ENCODE peak calls at places on chromosomes 12 and 14, in four cellular contexts. Z, Q, R and M are unnamed samples. For H3K9me3, the result is how much of the 10 kb centered on the place peaks cover.

GRCh38 chr12:6089041-6089823 is 35.2 kb downstream of the VWF start:
- DNase-seq in Z (peak), Q (no peak), R (no peak), M (no peak)

GRCh38 chr12:111396726-111397445 is 8.8 kb upstream of the SH2B3 start:
- DNase-seq in Z (peak), Q (peak), R (peak), M (peak)

GRCh38 chr14:104230946-104231345 is 92.6 kb downstream of the KIF26A start:
- DNase-seq in Z (no peak), Q (no peak), R (no peak), M (no peak)

GRCh38 chr12:13668880-13669279 is 312.5 kb downstream of the GRIN2B start:
- DNase-seq in Z (no peak), Q (no peak), R (no peak), M (no peak)

GRCh38 chr12:101050631-101051030 is 159.4 kb downstream of the SLC5A8 start:
- DNase-seq in Z (no peak), Q (no peak), R (no peak), M (no peak)

GRCh38 chr14:58297412-58297761 is 968 bp upstream of the ARID4A start:
- DNase-seq in Z (no peak), Q (no peak), R (no peak), M (peak)

GRCh38 chr12:42130670-42131402 is 13.8 kb downstream of the GXYLT1 start:
- DNase-seq in Z (peak), Q (no peak), R (no peak), M (no peak)

GRCh38 chr14:72518809-72519377 is 375.0 kb downstream of the DPF3 start:
- DNase-seq in Z (no peak), Q (no peak), R (peak), M (peak)

GRCh38 chr14:24868389-24868788 is 181.6 kb downstream of the STXBP6 start:
- DNase-seq in Z (no peak), Q (no peak), R (no peak), M (no peak)

GRCh38 chr12:117622087-117622486 is 260.7 kb upstream of the NOS1 start:
- DNase-seq in Z (no peak), Q (no peak), R (no peak), M (no peak)

DNA sequence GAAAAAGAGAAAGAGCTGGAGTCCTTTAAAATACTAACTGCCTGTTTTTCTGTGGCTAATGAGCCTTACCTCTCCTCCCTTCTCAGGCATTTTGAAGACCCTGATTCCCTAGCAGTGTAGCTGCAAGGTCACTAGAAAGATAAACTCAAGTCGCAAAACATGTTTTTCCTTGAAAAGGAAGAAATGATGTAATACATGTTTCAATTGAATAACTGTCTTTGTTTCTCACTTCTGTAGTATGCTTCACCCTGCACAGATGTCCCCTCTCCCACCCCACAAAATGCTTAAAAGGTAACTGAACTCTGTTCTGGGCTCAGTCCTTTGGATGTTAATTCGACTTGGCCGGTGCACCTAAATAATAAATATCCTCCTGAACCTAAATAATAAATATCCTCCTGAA is 1350.3 kb downstream of the TMEM121 start:
- DNase-seq in Z (no peak), Q (no peak), R (no peak), M (no peak)
- H3K27ac ChIP-seq in Z (no peak), Q (no peak), R (no peak), M (no peak)

GRCh38 chr12:58443273-58443980 is 476.9 kb downstream of the LRIG3 start:
- DNase-seq in Z (no peak), Q (peak), R (no peak), M (no peak)
- TF ChIP-seq CTCF in Z (no peak), Q (peak), R (peak), M (no peak)

DNA sequence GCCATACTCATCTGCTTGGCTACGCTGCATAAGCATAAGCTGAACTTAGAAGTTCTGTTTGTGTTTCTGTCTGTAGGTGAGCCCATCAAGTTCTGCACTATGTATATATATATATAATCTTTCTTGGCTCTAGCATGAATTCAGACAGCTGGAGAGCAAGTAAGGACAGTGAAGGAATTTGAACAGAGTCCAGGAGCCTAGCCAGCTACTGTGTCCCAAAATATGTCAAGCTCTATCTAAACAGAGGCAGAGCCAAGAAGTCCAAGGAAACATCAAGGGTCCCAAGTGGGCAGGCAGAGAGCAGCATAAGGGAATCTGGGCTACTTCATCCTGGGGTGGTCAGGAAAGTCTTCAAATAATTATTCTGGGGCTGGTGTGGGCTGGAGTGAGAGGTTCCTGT is 118.5 kb upstream of the NPAS3 start:
- DNase-seq in Z (no peak), Q (no peak), R (no peak), M (no peak)
- H3K9me3 ChIP-seq in Z (under half), Q (under half), R (under half), M (under half)

GRCh38 chr14:80609055-80609454 is 332.5 kb downstream of the CEP128 start:
- DNase-seq in Z (no peak), Q (no peak), R (no peak), M (no peak)

GRCh38 chr14:80608563-80608962 is 333.0 kb downstream of the CEP128 start:
- DNase-seq in Z (no peak), Q (no peak), R (no peak), M (no peak)

GRCh38 chr14:80605536-80605935 is 336.0 kb downstream of the CEP128 start:
- DNase-seq in Z (no peak), Q (no peak), R (no peak), M (no peak)

GRCh38 chr14:80607430-80608200 is 333.9 kb downstream of the CEP128 start:
- DNase-seq in Z (no peak), Q (no peak), R (no peak), M (no peak)

DNA sequence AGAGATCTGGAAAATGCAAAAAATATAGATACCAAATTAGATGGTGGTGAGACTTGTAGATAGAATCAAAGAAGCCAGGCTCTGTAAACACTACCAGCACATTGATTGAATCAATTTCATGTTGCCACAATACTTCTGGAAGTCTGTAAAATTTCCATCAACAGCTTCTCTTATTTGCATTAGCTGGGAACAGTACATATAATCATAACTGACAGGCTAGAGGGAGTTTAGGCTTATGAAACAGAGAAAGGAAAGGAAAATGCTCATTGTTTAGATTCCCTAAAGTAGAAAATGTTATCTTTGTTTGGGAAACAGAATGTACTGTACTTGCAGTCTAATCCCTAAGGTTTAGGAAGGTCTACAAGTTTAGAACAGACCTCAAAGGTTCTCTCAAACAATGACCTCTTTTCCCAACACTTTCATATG is 335.2 kb downstream of the CEP128 start:
- DNase-seq in Z (no peak), Q (no peak), R (no peak), M (no peak)
- H3K27ac ChIP-seq in Z (no peak), Q (no peak), R (no peak), M (no peak)

GRCh38 chr12:57627504-57628279 is 5.3 kb downstream of the B4GALNT1 start:
- DNase-seq in Z (no peak), Q (no peak), R (peak), M (peak)
- TF ChIP-seq CTCF in Z (no peak), Q (no peak), R (no peak), M (peak)

GRCh38 chr12:25943940-25944339 is 14.5 kb upstream of the RASSF8 start:
- DNase-seq in Z (no peak), Q (no peak), R (no peak), M (no peak)

GRCh38 chr12:25940886-25941285 is 17.6 kb upstream of the RASSF8 start:
- DNase-seq in Z (no peak), Q (no peak), R (no peak), M (no peak)

GRCh38 chr12:25938581-25938980 is 19.9 kb upstream of the RASSF8 start:
- DNase-seq in Z (no peak), Q (no peak), R (no peak), M (no peak)

GRCh38 chr12:25939606-25940005 is 18.9 kb upstream of the RASSF8 start:
- DNase-seq in Z (no peak), Q (no peak), R (no peak), M (no peak)

DNA sequence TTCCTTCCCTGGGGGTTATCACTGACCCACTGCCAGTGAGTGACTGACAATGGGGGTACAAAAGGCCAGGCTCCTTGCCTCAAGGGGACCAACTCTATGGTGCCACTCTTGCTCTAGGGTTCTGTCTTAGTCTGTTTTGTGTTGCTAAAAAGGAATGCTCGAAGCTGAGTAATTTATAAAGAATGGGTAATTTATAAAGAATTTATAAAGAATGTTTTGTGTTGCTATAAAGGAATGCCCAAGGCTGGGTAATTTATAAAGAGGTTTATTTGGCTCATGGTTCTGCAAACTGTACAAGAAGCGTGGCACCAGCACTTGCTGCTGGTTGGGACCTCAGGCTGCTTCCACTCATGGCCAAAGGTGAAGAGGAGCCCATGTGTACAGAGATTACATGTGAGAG is 15.8 kb upstream of the RASSF8 start:
- DNase-seq in Z (no peak), Q (no peak), R (no peak), M (no peak)
- H3K9me3 ChIP-seq in Z (under half), Q (under half), R (under half), M (under half)

GRCh38 chr12:108788076-108788782 is 56.9 kb upstream of the CORO1C start:
- DNase-seq in Z (no peak), Q (no peak), R (no peak), M (no peak)
- H3K27ac ChIP-seq in Z (no peak), Q (no peak), R (peak), M (no peak)